ENCODE peak calls at places on chromosomes 3 and 15, in nine cellular contexts. F is IMR-90; O is GM12878; K is CD8-positive, alpha-beta T cell; N is CD4-positive, CD25-positive, alpha-beta regulatory T cell; E is H9; V is naive thymus-derived CD4-positive, alpha-beta T cell; P is A549; D is spleen. Y is an unnamed sample.

GRCh38 chr3:78994174-78995027 is 773.4 kb downstream of the ROBO1 start:
- DNase-seq in F (peak; percentile 25), O (no peak), K (no peak), N (no peak), E (no peak), V (no peak), P (no peak), D (no peak), Y (no peak)

GRCh38 chr3:24457719-24458118 is 36.9 kb downstream of the THRB start:
- DNase-seq in F (no peak), O (no peak), K (no peak), N (no peak), E (no peak), V (no peak), P (no peak), D (no peak), Y (peak; percentile 43)

GRCh38 chr15:88648357-88649214 is 9.8 kb downstream of the ISG20 start:
- DNase-seq in F (peak; percentile 46), O (no peak), K (no peak), N (peak; percentile 23), E (no peak), V (no peak), P (no peak), D (peak; percentile 78), Y (no peak)

GRCh38 chr3:191070201-191070600 is 128.8 kb upstream of the OSTN start:
- DNase-seq in F (peak; percentile 95), O (no peak), K (no peak), N (no peak), E (no peak), V (no peak), P (no peak), D (no peak), Y (peak; percentile 94)

GRCh38 chr3:127410137-127410488 is 122.3 kb upstream of the PRR20G start:
- DNase-seq in F (no peak), O (no peak), K (no peak), N (no peak), E (no peak), V (no peak), P (no peak), D (peak; percentile 34), Y (no peak)

GRCh38 chr3:39879581-39879980 is 70.2 kb downstream of the MYRIP start:
- DNase-seq in F (no peak), O (no peak), K (no peak), N (no peak), E (no peak), V (no peak), P (no peak), D (no peak), Y (no peak)

GRCh38 chr3:33658971-33659848 is 58.8 kb downstream of the CLASP2 start:
- DNase-seq in F (peak; percentile 88), O (peak; percentile 23), K (no peak), N (no peak), E (peak; percentile 78), V (peak; percentile 32), P (peak; percentile 50), D (peak; percentile 87), Y (peak; percentile 48)

GRCh38 chr3:142609136-142609535 is 12.9 kb downstream of the PLS1 start:
- DNase-seq in F (no peak), O (no peak), K (no peak), N (no peak), E (no peak), V (no peak), P (no peak), D (no peak), Y (peak; percentile 23)

GRCh38 chr3:23493846-23494245 is 290.7 kb downstream of the UBE2E2 start:
- DNase-seq in F (no peak), O (no peak), K (no peak), N (no peak), E (no peak), V (no peak), P (no peak), D (no peak), Y (peak; percentile 34)

GRCh38 chr15:34759347-34759746 is 4.5 kb upstream of the GJD2 start:
- DNase-seq in F (no peak), O (no peak), K (no peak), N (no peak), E (no peak), V (no peak), P (no peak), D (no peak), Y (no peak)

GRCh38 chr3:15659254-15659975 is 57.9 kb downstream of the BTD start:
- DNase-seq in F (no peak), O (no peak), K (no peak), N (no peak), E (no peak), V (no peak), P (no peak), D (no peak), Y (no peak)

GRCh38 chr15:52257734-52258062 is 37.9 kb downstream of the MYO5C start:
- DNase-seq in F (peak; percentile 13), O (no peak), K (no peak), N (no peak), E (no peak), V (no peak), P (no peak), D (no peak), Y (no peak)

DNA sequence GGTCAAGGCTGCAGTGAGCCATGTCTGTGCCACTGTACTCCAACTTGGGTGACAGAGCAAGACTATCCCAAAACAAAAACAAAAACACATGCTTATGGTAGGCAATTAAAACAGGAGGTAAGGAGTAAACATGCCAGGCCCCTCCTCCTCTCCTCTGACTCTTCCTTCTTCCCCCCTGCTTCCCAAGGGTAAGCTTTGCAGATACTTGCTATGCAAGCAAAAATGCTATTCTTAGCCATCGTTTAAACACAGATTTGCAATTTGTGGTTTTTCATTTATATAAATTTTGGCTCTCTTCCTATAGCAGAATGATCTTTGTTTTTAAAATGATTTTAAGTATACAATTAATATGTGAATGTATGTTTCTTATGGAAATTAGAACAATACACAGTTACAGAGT is 41.9 kb downstream of the IGF1R start:
- DNase-seq in F (peak; percentile 47), O (no peak), K (no peak), N (no peak), E (no peak), V (no peak), P (no peak), D (no peak), Y (no peak)
- H3K4me1 ChIP-seq in F (peaks cover 31% of the 10 kb centered on the region), O (no peaks in the 10 kb centered on the region), K (peaks cover 26% of the 10 kb centered on the region), N (peaks cover 7% of the 10 kb centered on the region), E (peaks cover 23% of the 10 kb centered on the region), V (no peaks in the 10 kb centered on the region), P (peaks cover 94% of the 10 kb centered on the region), D (peaks cover 8% of the 10 kb centered on the region), Y (no peaks in the 10 kb centered on the region)

DNA sequence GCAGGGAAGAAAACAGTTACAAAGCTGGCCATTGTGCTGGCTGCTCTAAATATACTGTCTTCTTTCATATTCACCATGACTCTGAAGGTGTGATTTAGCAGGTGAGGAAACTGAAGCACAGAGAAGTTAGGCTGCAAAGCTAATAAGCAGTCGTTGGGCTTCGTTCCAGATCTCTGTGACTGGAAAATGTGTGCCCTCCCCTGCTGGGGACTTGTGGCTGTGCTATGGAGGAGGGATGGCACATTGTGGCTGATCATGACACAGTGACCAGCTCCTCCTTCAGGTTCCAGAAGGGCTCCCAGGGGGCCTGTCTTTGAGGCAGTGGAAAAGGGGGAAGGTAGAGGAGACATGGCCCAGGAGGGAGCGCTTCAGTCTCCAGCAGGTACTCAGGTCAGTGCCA is 19.2 kb downstream of the PXK start:
- DNase-seq in F (no peak), O (no peak), K (no peak), N (no peak), E (peak; percentile 42), V (no peak), P (no peak), D (no peak), Y (no peak)
- H3K4me1 ChIP-seq in F (peaks cover 14% of the 10 kb centered on the region), O (peaks cover 72% of the 10 kb centered on the region), K (peaks cover 16% of the 10 kb centered on the region), N (peaks cover 8% of the 10 kb centered on the region), E (no peaks in the 10 kb centered on the region), V (peaks cover 10% of the 10 kb centered on the region), P (no peaks in the 10 kb centered on the region), D (peaks cover 94% of the 10 kb centered on the region), Y (no peaks in the 10 kb centered on the region)

GRCh38 chr3:194307849-194308248 is 43.3 kb downstream of the CPN2 start:
- DNase-seq in F (no peak), O (no peak), K (no peak), N (no peak), E (no peak), V (no peak), P (no peak), D (peak; percentile 64), Y (no peak)
- H3K4me1 ChIP-seq in F (peaks cover 3% of the 10 kb centered on the region), O (peaks cover 46% of the 10 kb centered on the region), K (peaks cover 30% of the 10 kb centered on the region), N (peaks cover 38% of the 10 kb centered on the region), E (no peaks in the 10 kb centered on the region), V (peaks cover 23% of the 10 kb centered on the region), P (peaks cover 24% of the 10 kb centered on the region), D (peaks cover 46% of the 10 kb centered on the region), Y (no peaks in the 10 kb centered on the region)

GRCh38 chr3:160583451-160583850 is 18.1 kb upstream of the KPNA4 start:
- DNase-seq in F (no peak), O (no peak), K (no peak), N (no peak), E (no peak), V (no peak), P (no peak), D (no peak), Y (peak; percentile 68)
- H3K4me1 ChIP-seq in F (no peaks in the 10 kb centered on the region), O (no peaks in the 10 kb centered on the region), K (no peaks in the 10 kb centered on the region), N (no peaks in the 10 kb centered on the region), E (no peaks in the 10 kb centered on the region), V (no peaks in the 10 kb centered on the region), P (no peaks in the 10 kb centered on the region), D (no peaks in the 10 kb centered on the region), Y (peaks cover 8% of the 10 kb centered on the region)

GRCh38 chr3:152390647-152391046 is 121.9 kb downstream of the MBNL1 start:
- DNase-seq in F (no peak), O (no peak), K (no peak), N (no peak), E (no peak), V (no peak), P (no peak), D (no peak), Y (no peak)
- H3K4me1 ChIP-seq in F (peaks cover 9% of the 10 kb centered on the region), O (no peaks in the 10 kb centered on the region), K (peaks cover 51% of the 10 kb centered on the region), N (peaks cover 57% of the 10 kb centered on the region), E (peaks cover 2% of the 10 kb centered on the region), V (peaks cover 12% of the 10 kb centered on the region), P (peaks cover 75% of the 10 kb centered on the region), D (peaks cover 71% of the 10 kb centered on the region), Y (peaks cover 35% of the 10 kb centered on the region)

DNA sequence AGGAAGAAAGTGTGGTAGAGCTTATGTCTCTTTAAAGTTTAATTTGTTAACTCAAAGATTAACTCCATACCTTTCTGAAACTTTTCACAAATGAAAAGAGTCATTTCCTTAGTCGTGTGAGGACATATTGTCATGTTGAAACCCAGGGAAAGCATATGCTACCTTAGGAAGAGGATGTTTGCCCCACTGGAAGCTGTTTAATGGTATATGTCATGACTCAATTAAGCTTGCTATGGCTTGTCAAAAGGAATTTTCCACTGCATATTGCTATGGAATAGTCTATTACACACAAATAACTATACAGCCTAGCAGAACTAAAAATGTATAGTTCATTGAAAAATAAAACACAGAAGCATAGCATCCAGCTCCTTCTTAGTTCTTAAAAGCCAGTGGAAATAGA is 69.9 kb downstream of the NSUN3 start:
- DNase-seq in F (no peak), O (no peak), K (no peak), N (no peak), E (no peak), V (no peak), P (no peak), D (no peak), Y (peak; percentile 59)
- H3K4me1 ChIP-seq in F (no peaks in the 10 kb centered on the region), O (no peaks in the 10 kb centered on the region), K (no peaks in the 10 kb centered on the region), N (no peaks in the 10 kb centered on the region), E (peaks cover 3% of the 10 kb centered on the region), V (no peaks in the 10 kb centered on the region), P (no peaks in the 10 kb centered on the region), D (no peaks in the 10 kb centered on the region), Y (peaks cover 14% of the 10 kb centered on the region)

Y was measured in foreskin keratinocyte.